ENCODE peak calls at places on chromosomes 13 and 19, in four cellular contexts. C, K, A and G are unnamed samples.

GRCh38 chr13:66362485-66362884 is 867.7 kb downstream of the PCDH9 start:
- DNase-seq in C (no peak), K (no peak), A (no peak), G (no peak)

GRCh38 chr19:9945319-9945966 is 9.1 kb upstream of the OLFM2 start:
- DNase-seq in C (peak; percentile 72), K (peak; percentile 60), A (peak; percentile 90), G (no peak)

GRCh38 chr19:55678121-55678671 is 3.2 kb downstream of the EPN1 start:
- DNase-seq in C (no peak), K (no peak), A (peak; percentile 71), G (no peak)

GRCh38 chr19:3692141-3693029 is 7.9 kb downstream of the PIP5K1C start:
- DNase-seq in C (no peak), K (no peak), A (no peak), G (peak; percentile 33)

GRCh38 chr19:10603084-10603872 is 16.2 kb upstream of the AP1M2 start:
- DNase-seq in C (no peak), K (no peak), A (peak; percentile 70), G (no peak)

GRCh38 chr19:49361438-49362047 is 673 bp downstream of the TEAD2 start:
- DNase-seq in C (peak; percentile 20), K (peak; percentile 75), A (peak; percentile 82), G (peak; percentile 32)

GRCh38 chr19:29294343-29294811 is 81.4 kb upstream of the UQCRFS1 start:
- DNase-seq in C (no peak), K (no peak), A (no peak), G (no peak)

GRCh38 chr19:12346896-12347295 is 13.5 kb upstream of the ZNF563 start:
- DNase-seq in C (no peak), K (no peak), A (no peak), G (no peak)

GRCh38 chr19:17753976-17754375 is 2.7 kb downstream of the FCHO1 start:
- DNase-seq in C (no peak), K (no peak), A (peak; percentile 73), G (no peak)

GRCh38 chr13:52001120-52001731 is 10.0 kb downstream of the ATP7B start:
- DNase-seq in C (no peak), K (no peak), A (no peak), G (no peak)

GRCh38 chr13:46463719-46464118 is 76.7 kb upstream of the RUBCNL start:
- DNase-seq in C (no peak), K (no peak), A (no peak), G (no peak)

GRCh38 chr13:37369618-37370017 is 228.9 kb downstream of the POSTN start:
- DNase-seq in C (peak; percentile 10), K (no peak), A (no peak), G (no peak)

GRCh38 chr13:113086031-113086750 is 19.4 kb upstream of the F7 start:
- DNase-seq in C (no peak), K (no peak), A (no peak), G (no peak)

GRCh38 chr13:29402168-29402621 is 193.3 kb downstream of the SLC7A1 start:
- DNase-seq in C (peak; percentile 17), K (no peak), A (no peak), G (no peak)

GRCh38 chr19:14019100-14019499 is 8.8 kb upstream of the RLN3 start:
- DNase-seq in C (no peak), K (no peak), A (no peak), G (no peak)

GRCh38 chr13:82747948-82748347 is 1134.3 kb downstream of the SLITRK1 start:
- DNase-seq in C (no peak), K (no peak), A (no peak), G (no peak)

GRCh38 chr19:46065486-46065885 is 24.7 kb upstream of the IGFL4 start:
- DNase-seq in C (peak; percentile 94), K (no peak), A (peak; percentile 54), G (no peak)

GRCh38 chr19:57310792-57311191 is 9.5 kb upstream of the ZNF543 start:
- DNase-seq in C (no peak), K (no peak), A (no peak), G (no peak)

GRCh38 chr19:33273881-33274662 is 28.3 kb downstream of the CEBPA start:
- DNase-seq in C (peak; percentile 77), K (no peak), A (no peak), G (peak; percentile 70)

GRCh38 chr19:17075860-17076538 is 422 bp downstream of the MYO9B start:
- DNase-seq in C (peak; percentile 13), K (no peak), A (peak; percentile 76), G (peak; percentile 8)

GRCh38 chr19:29029271-29029670 is 183.7 kb downstream of the UQCRFS1 start:
- DNase-seq in C (no peak), K (no peak), A (no peak), G (no peak)

GRCh38 chr13:46389985-46390384 is 2.9 kb upstream of the RUBCNL start:
- DNase-seq in C (peak; percentile 71), K (no peak), A (peak; percentile 68), G (peak; percentile 11)

GRCh38 chr13:50969691-50970090 is 60.1 kb downstream of the RNASEH2B start:
- DNase-seq in C (peak; percentile 16), K (no peak), A (no peak), G (no peak)

GRCh38 chr19:50325310-50326100 is 3.7 kb downstream of the KCNC3 start:
- DNase-seq in C (peak; percentile 33), K (peak; percentile 85), A (peak; percentile 80), G (peak; percentile 89)

GRCh38 chr13:99388334-99388923 is 81.2 kb upstream of the GPR183 start:
- DNase-seq in C (no peak), K (no peak), A (peak; percentile 48), G (no peak)

GRCh38 chr13:73902296-73902695 is 231.9 kb downstream of the KLF12 start:
- DNase-seq in C (no peak), K (no peak), A (no peak), G (no peak)

GRCh38 chr13:114067381-114067885 is 65.0 kb downstream of the RASA3 start:
- DNase-seq in C (peak; percentile 40), K (no peak), A (no peak), G (no peak)

GRCh38 chr19:879711-880438 is 13.1 kb downstream of the MED16 start:
- DNase-seq in C (no peak), K (no peak), A (no peak), G (no peak)

GRCh38 chr13:71663431-71663830 is 203.6 kb downstream of the DACH1 start:
- DNase-seq in C (no peak), K (no peak), A (no peak), G (no peak)

GRCh38 chr19:4906963-4907362 is 2.3 kb upstream of the UHRF1 start:
- DNase-seq in C (no peak), K (no peak), A (no peak), G (no peak)

GRCh38 chr19:52296400-52296772 is 583 bp upstream of the ZNF480 start:
- DNase-seq in C (no peak), K (no peak), A (no peak), G (no peak)

GRCh38 chr19:52297601-52298358 is 811 bp downstream of the ZNF480 start:
- DNase-seq in C (no peak), K (no peak), A (no peak), G (no peak)

GRCh38 chr19:52291781-52292180 is 5.2 kb upstream of the ZNF480 start:
- DNase-seq in C (no peak), K (no peak), A (no peak), G (no peak)

GRCh38 chr19:52296773-52297600 is at the start of gene ZNF480:
- DNase-seq in C (peak; percentile 67), K (peak; percentile 76), A (peak; percentile 92), G (peak; percentile 43)
- TF ChIP-seq CTCF in C (no peak), K (no peak), A (no peak), G (no peak)

GRCh38 chr13:40993987-40994386 is 25.1 kb downstream of the ELF1 start:
- DNase-seq in C (peak; percentile 98), K (no peak), A (no peak), G (peak; percentile 53)
- TF ChIP-seq CTCF in C (peak; percentile 3), K (no peak), A (no peak), G (no peak)

DNA sequence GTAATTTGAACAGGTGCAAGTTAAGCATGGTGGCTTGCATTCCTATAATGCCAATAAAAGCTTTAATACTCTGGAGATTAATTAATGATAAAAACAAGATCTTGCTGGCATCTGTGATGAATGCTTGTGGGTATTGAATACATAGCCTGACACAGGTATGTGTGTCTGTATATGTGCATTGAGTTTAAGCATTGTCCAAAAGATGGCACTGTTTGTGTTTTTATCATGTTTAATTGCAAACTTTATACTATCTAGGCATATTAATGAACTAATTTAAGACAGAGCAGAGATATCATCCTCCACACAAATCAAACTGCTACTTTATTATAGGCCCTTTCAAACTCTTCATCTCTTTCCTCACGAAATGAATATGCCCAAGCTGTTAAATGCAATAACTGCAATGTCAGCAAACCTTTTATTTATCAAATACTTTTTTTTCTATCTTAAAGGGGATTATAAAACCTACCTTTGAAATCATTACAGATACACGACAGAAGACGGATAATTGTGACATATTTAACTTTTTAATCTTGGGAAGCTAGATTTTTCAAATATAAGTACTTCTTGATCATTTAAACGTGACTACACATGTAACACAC is 86.5 kb downstream of the TNFSF11 start:
- DNase-seq in C (peak; percentile 6), K (no peak), A (no peak), G (no peak)
- TF ChIP-seq CTCF in C (peak; percentile 32), K (no peak), A (no peak), G (no peak)

DNA sequence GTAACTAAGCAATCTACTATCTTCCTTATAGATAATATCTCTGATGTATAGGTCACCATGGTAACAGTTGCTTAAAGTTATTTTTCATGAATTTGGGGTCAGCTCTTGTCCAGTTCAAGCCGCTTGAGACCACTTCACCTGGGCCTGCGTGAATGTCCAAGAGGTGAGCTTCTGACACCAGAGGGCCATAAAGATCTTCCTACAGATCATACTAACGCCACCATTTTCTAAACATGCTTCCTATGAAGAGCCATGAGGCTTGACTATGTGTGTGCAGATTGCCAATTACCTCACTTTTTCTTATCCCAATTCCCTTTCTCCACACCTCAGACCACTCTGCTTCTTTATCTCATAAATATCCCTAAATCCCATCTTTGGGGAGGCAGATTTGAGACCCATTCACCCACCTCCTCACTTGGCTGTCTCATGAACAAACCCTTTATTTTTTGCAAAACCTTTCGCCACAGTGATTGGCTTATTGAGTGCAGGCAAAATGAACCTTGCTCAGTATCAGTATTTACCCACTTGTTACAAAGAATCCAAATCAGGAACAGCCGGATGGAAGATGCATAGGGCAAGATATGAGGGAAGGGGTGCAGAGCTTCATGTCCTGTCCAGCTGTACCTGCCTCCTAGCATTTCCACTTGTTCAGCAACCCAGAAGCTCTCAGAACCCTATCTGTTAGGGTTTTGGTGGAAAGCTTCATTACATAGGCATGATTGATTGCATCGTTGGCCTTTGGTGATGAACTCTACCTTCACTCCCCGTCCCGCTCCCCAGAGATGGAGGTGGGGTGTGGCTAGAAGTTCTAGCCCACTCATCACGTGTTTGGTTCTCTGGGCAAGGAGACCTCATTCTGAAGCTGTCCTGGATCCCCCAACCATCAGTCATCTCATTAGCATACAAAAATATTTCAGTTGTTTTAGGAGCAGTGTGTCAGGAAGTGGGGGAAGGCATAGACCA is 34.2 kb downstream of the FAM187B start:
- DNase-seq in C (no peak), K (no peak), A (peak; percentile 21), G (no peak)
- TF ChIP-seq CTCF in C (no peak), K (no peak), A (no peak), G (no peak)

DNA sequence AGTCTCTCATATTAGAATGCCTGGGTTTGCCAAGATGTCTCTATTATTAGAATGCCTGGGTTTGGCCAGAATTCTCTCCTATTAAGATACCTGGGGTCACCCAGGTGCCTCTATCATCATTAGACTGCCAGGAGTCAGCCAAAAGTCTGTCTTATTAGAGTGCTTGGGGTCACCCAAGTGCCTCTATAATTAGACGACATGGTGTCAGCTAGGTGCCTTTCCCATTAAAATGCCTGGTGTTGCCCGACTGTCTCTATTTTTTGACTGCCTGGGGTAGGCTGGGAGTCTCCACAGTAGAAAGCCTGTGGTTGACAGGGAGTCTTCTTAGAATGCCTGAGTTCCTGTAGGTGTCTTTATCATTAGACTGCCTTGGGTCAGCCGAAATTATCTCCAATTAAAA is 1536.6 kb downstream of the UQCRFS1 start:
- DNase-seq in C (no peak), K (no peak), A (no peak), G (no peak)
- TF ChIP-seq CTCF in C (no peak), K (no peak), A (no peak), G (no peak)